ENCODE peak calls at places on chromosomes 4 and X, in ten cellular contexts. O is AG08396; R is activated CD4-positive, alpha-beta T cell treated with anti-CD3 and anti-CD28 coated beads, Interleukin-2, amount 10 ng/mL, durations not matched to agents 7 days and 5 days; M is EL; X is immature natural killer cell; E is mucosa of descending colon; T is glutamatergic neuron; S is left ventricle myocardium inferior; L is activated CD8-positive, alpha-beta memory T cell treated with anti-CD3 and anti-CD28 coated beads for 1 hour; V is CD4-positive, alpha-beta memory T cell. I is an unnamed sample.

GRCh38 chrX:118062817-118063615 is 53.6 kb downstream of the KLHL13 start:
- DNase-seq in O (no peak), R (no peak), M (no peak), X (no peak), E (no peak), T (no peak), S (no peak), L (no peak), V (no peak), I (no peak)

GRCh38 chr4:72525938-72526337 is 43.1 kb downstream of the ADAMTS3 start:
- DNase-seq in O (no peak), R (no peak), M (peak; percentile 63), X (no peak), E (no peak), T (no peak), S (peak; percentile 71), L (no peak), V (no peak), I (no peak)

GRCh38 chr4:63717384-63717783 is 691.9 kb downstream of the TECRL start:
- DNase-seq in O (no peak), R (no peak), M (no peak), X (no peak), E (no peak), T (no peak), S (no peak), L (no peak), V (no peak), I (no peak)

GRCh38 chrX:31884535-31884934 is 812.7 kb upstream of the FTHL17 start:
- DNase-seq in O (no peak), R (no peak), M (no peak), X (no peak), E (no peak), T (no peak), S (no peak), L (no peak), V (no peak), I (no peak)

GRCh38 chr4:16667464-16667863 is 231.0 kb downstream of the LDB2 start:
- DNase-seq in O (peak; percentile 56), R (no peak), M (peak; percentile 95), X (no peak), E (no peak), T (no peak), S (no peak), L (no peak), V (no peak), I (no peak)

GRCh38 chr4:26321326-26322276 is 787 bp downstream of the RBPJ start:
- DNase-seq in O (no peak), R (peak; percentile 39), M (peak; percentile 31), X (peak; percentile 31), E (peak; percentile 39), T (peak; percentile 77), S (peak; percentile 25), L (no peak), V (peak; percentile 43), I (peak; percentile 35)

GRCh38 chr4:13329963-13330362 is 154.2 kb downstream of the RAB28 start:
- DNase-seq in O (no peak), R (no peak), M (peak; percentile 51), X (no peak), E (no peak), T (no peak), S (no peak), L (no peak), V (no peak), I (no peak)

GRCh38 chr4:147101678-147102077 is 156.0 kb upstream of the TTC29 start:
- DNase-seq in O (no peak), R (no peak), M (no peak), X (no peak), E (no peak), T (no peak), S (no peak), L (no peak), V (no peak), I (no peak)

GRCh38 chr4:83582289-83582756 is 46.4 kb downstream of the GPAT3 start:
- DNase-seq in O (peak; percentile 20), R (no peak), M (peak; percentile 21), X (no peak), E (peak; percentile 82), T (no peak), S (no peak), L (no peak), V (no peak), I (no peak)

GRCh38 chrX:129996120-129996519 is 13.7 kb downstream of the BCORL1 start:
- DNase-seq in O (peak; percentile 59), R (no peak), M (peak; percentile 73), X (no peak), E (no peak), T (no peak), S (no peak), L (no peak), V (no peak), I (no peak)

GRCh38 chr4:13047591-13047990 is 436.5 kb downstream of the RAB28 start:
- DNase-seq in O (no peak), R (no peak), M (no peak), X (no peak), E (no peak), T (no peak), S (no peak), L (no peak), V (no peak), I (no peak)

GRCh38 chrX:20498851-20499635 is 232.3 kb upstream of the RPS6KA3 start:
- DNase-seq in O (no peak), R (no peak), M (no peak), X (no peak), E (no peak), T (no peak), S (no peak), L (no peak), V (no peak), I (no peak)

GRCh38 chr4:48752726-48753125 is 27.4 kb downstream of the FRYL start:
- DNase-seq in O (no peak), R (no peak), M (no peak), X (no peak), E (no peak), T (no peak), S (no peak), L (no peak), V (no peak), I (no peak)

GRCh38 chr4:93814722-93815121 is 13.8 kb upstream of the ATOH1 start:
- DNase-seq in O (no peak), R (no peak), M (no peak), X (no peak), E (peak; percentile 45), T (no peak), S (no peak), L (no peak), V (no peak), I (no peak)

GRCh38 chr4:104494822-104495559 is at the start of gene CXXC4:
- DNase-seq in O (peak; percentile 37), R (no peak), M (peak; percentile 4), X (peak; percentile 61), E (peak; percentile 71), T (peak; percentile 84), S (peak; percentile 67), L (no peak), V (peak; percentile 39), I (peak; percentile 25)

GRCh38 chr4:13911256-13911655 is 283.7 kb upstream of the BOD1L1 start:
- DNase-seq in O (no peak), R (no peak), M (no peak), X (no peak), E (no peak), T (no peak), S (no peak), L (no peak), V (no peak), I (no peak)

GRCh38 chrX:97845451-97845850 is 961.7 kb downstream of the RPA4 start:
- DNase-seq in O (no peak), R (no peak), M (no peak), X (no peak), E (no peak), T (no peak), S (no peak), L (no peak), V (no peak), I (no peak)

GRCh38 chr4:5967783-5968182 is 50.4 kb downstream of the C4orf50 start:
- DNase-seq in O (no peak), R (no peak), M (no peak), X (no peak), E (no peak), T (no peak), S (no peak), L (no peak), V (no peak), I (no peak)